ENCODE peak calls at places on chromosomes 13 and 19, in four cellular contexts. X, B, N and V are unnamed samples.

GRCh38 chr13:105643966-105644365 is 891.5 kb downstream of the EFNB2 start:
- DNase-seq in B (no peak), X (no peak), N (no peak), V (no peak)

GRCh38 chr13:44271915-44272341 is 101.7 kb upstream of the SERP2 start:
- DNase-seq in N (peak), B (no peak), X (no peak), V (no peak)

GRCh38 chr13:113724780-113725315 is 34.2 kb upstream of the TMEM255B start:
- DNase-seq in X (peak), N (peak), B (peak), V (peak)

GRCh38 chr13:53191091-53191490 is 162.5 kb downstream of the OLFM4 start:
- DNase-seq in B (peak), N (no peak), X (no peak), V (no peak)

GRCh38 chr13:98819382-98819781 is 66.9 kb upstream of the SLC15A1 start:
- DNase-seq in X (no peak), N (no peak), B (no peak), V (no peak)

GRCh38 chr19:756821-757688 is 6.1 kb downstream of the MISP start:
- DNase-seq in N (no peak), X (no peak), B (no peak), V (no peak)

GRCh38 chr13:37127706-37128241 is 22.3 kb upstream of the CSNK1A1L start:
- DNase-seq in X (no peak), B (no peak), N (peak), V (no peak)

GRCh38 chr19:16369306-16369663 is 44.7 kb downstream of the KLF2 start:
- DNase-seq in X (no peak), B (no peak), N (no peak), V (no peak)